ENCODE peak calls at places on chromosomes 13 and 19, in nine cellular contexts. One of them, this sample, is unnamed.

GRCh38 chr19:46849610-46850009 is 1.0 kb downstream of the AP2S1 start:
- DNase-seq in fibroblast of gingiva: no peak
- DNase-seq in iris pigment epithelial cell: no peak
- DNase-seq in HCEC 1CT: no peak
- DNase-seq in activated naive CD4-positive, alpha-beta T cell treated with anti-CD3 and anti-CD28 coated beads, Interleukin-2, amount 10 ng/mL, durations not matched to agents 7 days and 5 days: peak
- DNase-seq in skeletal muscle cell: no peak
- DNase-seq in neural crest cell: no peak
- DNase-seq in body of pancreas: no peak
- DNase-seq in right atrium auricular region: no peak
- DNase-seq in this sample: peak

GRCh38 chr19:8209965-8210659 is 942 bp downstream of the CERS4 start:
- DNase-seq in fibroblast of gingiva: no peak
- DNase-seq in iris pigment epithelial cell: no peak
- DNase-seq in HCEC 1CT: no peak
- DNase-seq in activated naive CD4-positive, alpha-beta T cell treated with anti-CD3 and anti-CD28 coated beads, Interleukin-2, amount 10 ng/mL, durations not matched to agents 7 days and 5 days: no peak
- DNase-seq in skeletal muscle cell: no peak
- DNase-seq in neural crest cell: peak
- DNase-seq in body of pancreas: no peak
- DNase-seq in right atrium auricular region: no peak
- DNase-seq in this sample: no peak

GRCh38 chr13:98253526-98253925 is 76.5 kb upstream of the RNF113B start:
- DNase-seq in fibroblast of gingiva: peak
- DNase-seq in iris pigment epithelial cell: peak
- DNase-seq in HCEC 1CT: no peak
- DNase-seq in activated naive CD4-positive, alpha-beta T cell treated with anti-CD3 and anti-CD28 coated beads, Interleukin-2, amount 10 ng/mL, durations not matched to agents 7 days and 5 days: no peak
- DNase-seq in skeletal muscle cell: no peak
- DNase-seq in neural crest cell: no peak
- DNase-seq in body of pancreas: no peak
- DNase-seq in right atrium auricular region: no peak
- DNase-seq in this sample: peak

GRCh38 chr19:38932425-38933179 is 1.9 kb downstream of the MRPS12 start:
- DNase-seq in fibroblast of gingiva: peak
- DNase-seq in iris pigment epithelial cell: peak
- DNase-seq in HCEC 1CT: no peak
- DNase-seq in activated naive CD4-positive, alpha-beta T cell treated with anti-CD3 and anti-CD28 coated beads, Interleukin-2, amount 10 ng/mL, durations not matched to agents 7 days and 5 days: peak
- DNase-seq in skeletal muscle cell: no peak
- DNase-seq in neural crest cell: peak
- DNase-seq in body of pancreas: peak
- DNase-seq in right atrium auricular region: no peak
- DNase-seq in this sample: no peak

GRCh38 chr13:50898338-50898737 is 11.3 kb upstream of the RNASEH2B start:
- DNase-seq in fibroblast of gingiva: no peak
- DNase-seq in iris pigment epithelial cell: no peak
- DNase-seq in HCEC 1CT: no peak
- DNase-seq in activated naive CD4-positive, alpha-beta T cell treated with anti-CD3 and anti-CD28 coated beads, Interleukin-2, amount 10 ng/mL, durations not matched to agents 7 days and 5 days: no peak
- DNase-seq in skeletal muscle cell: no peak
- DNase-seq in neural crest cell: no peak
- DNase-seq in body of pancreas: no peak
- DNase-seq in right atrium auricular region: no peak
- DNase-seq in this sample: no peak

GRCh38 chr19:3046621-3047306 is 15.5 kb downstream of the TLE5 start:
- DNase-seq in fibroblast of gingiva: no peak
- DNase-seq in iris pigment epithelial cell: no peak
- DNase-seq in HCEC 1CT: no peak
- DNase-seq in activated naive CD4-positive, alpha-beta T cell treated with anti-CD3 and anti-CD28 coated beads, Interleukin-2, amount 10 ng/mL, durations not matched to agents 7 days and 5 days: no peak
- DNase-seq in skeletal muscle cell: no peak
- DNase-seq in neural crest cell: no peak
- DNase-seq in body of pancreas: peak
- DNase-seq in right atrium auricular region: no peak
- DNase-seq in this sample: peak

GRCh38 chr19:44890366-44891015 is 563 bp upstream of the TOMM40 start:
- DNase-seq in fibroblast of gingiva: peak
- DNase-seq in iris pigment epithelial cell: peak
- DNase-seq in HCEC 1CT: peak
- DNase-seq in activated naive CD4-positive, alpha-beta T cell treated with anti-CD3 and anti-CD28 coated beads, Interleukin-2, amount 10 ng/mL, durations not matched to agents 7 days and 5 days: peak
- DNase-seq in skeletal muscle cell: peak
- DNase-seq in neural crest cell: peak
- DNase-seq in body of pancreas: no peak
- DNase-seq in right atrium auricular region: peak
- DNase-seq in this sample: no peak

GRCh38 chr19:50313812-50314536 is 15.2 kb downstream of the KCNC3 start:
- DNase-seq in fibroblast of gingiva: no peak
- DNase-seq in iris pigment epithelial cell: no peak
- DNase-seq in HCEC 1CT: no peak
- DNase-seq in activated naive CD4-positive, alpha-beta T cell treated with anti-CD3 and anti-CD28 coated beads, Interleukin-2, amount 10 ng/mL, durations not matched to agents 7 days and 5 days: no peak
- DNase-seq in skeletal muscle cell: no peak
- DNase-seq in neural crest cell: no peak
- DNase-seq in body of pancreas: peak
- DNase-seq in right atrium auricular region: no peak
- DNase-seq in this sample: no peak

GRCh38 chr13:92175330-92175729 is 776.9 kb downstream of the GPC5 start:
- DNase-seq in fibroblast of gingiva: peak
- DNase-seq in iris pigment epithelial cell: peak
- DNase-seq in HCEC 1CT: peak
- DNase-seq in activated naive CD4-positive, alpha-beta T cell treated with anti-CD3 and anti-CD28 coated beads, Interleukin-2, amount 10 ng/mL, durations not matched to agents 7 days and 5 days: no peak
- DNase-seq in skeletal muscle cell: peak
- DNase-seq in neural crest cell: peak
- DNase-seq in body of pancreas: peak
- DNase-seq in right atrium auricular region: no peak
- DNase-seq in this sample: no peak

This sample was measured in coronary artery.